ENCODE peak calls at places on chromosome 5, in four cellular contexts. C, Z, H and E are unnamed samples.

GRCh38 chr5:178069909-178070308 is 43.4 kb upstream of the N4BP3 start:
- DNase-seq in C (no peak), Z (no peak), H (no peak), E (no peak)

GRCh38 chr5:45205403-45205961 is 396.7 kb downstream of the MRPS30 start:
- DNase-seq in C (no peak), Z (no peak), H (no peak), E (no peak)

GRCh38 chr5:81740758-81741157 is 10.1 kb downstream of the SSBP2 start:
- DNase-seq in C (no peak), Z (no peak), H (no peak), E (no peak)

GRCh38 chr5:81639556-81639955 is 111.3 kb downstream of the SSBP2 start:
- DNase-seq in C (no peak), Z (no peak), H (no peak), E (no peak)

GRCh38 chr5:12272389-12272788 is 368.1 kb upstream of the CTNND2 start:
- DNase-seq in C (no peak), Z (no peak), H (no peak), E (no peak)

GRCh38 chr5:90446961-90447360 is 27.6 kb downstream of the MBLAC2 start:
- DNase-seq in C (no peak), Z (no peak), H (no peak), E (no peak)

GRCh38 chr5:53555160-53555559 is 5.3 kb upstream of the NDUFS4 start:
- DNase-seq in C (no peak), Z (no peak), H (no peak), E (no peak)

GRCh38 chr5:133977161-133977787 is 8.8 kb upstream of the C5orf15 start:
- DNase-seq in C (no peak), Z (no peak), H (no peak), E (no peak)

GRCh38 chr5:138241688-138242547 is 28.8 kb upstream of the CDC23 start:
- DNase-seq in C (peak), Z (no peak), H (peak), E (peak)

GRCh38 chr5:27080147-27080546 is 41.8 kb upstream of the CDH9 start:
- DNase-seq in C (no peak), Z (no peak), H (no peak), E (no peak)

GRCh38 chr5:88555658-88556057 is 287.0 kb upstream of the TMEM161B start:
- DNase-seq in C (no peak), Z (peak), H (no peak), E (peak)
- H3K27ac ChIP-seq in C (no peak), Z (no peak), H (no peak), E (no peak)

GRCh38 chr5:6484899-6485298 is 36.2 kb downstream of the UBE2QL1 start:
- DNase-seq in C (no peak), Z (peak), H (no peak), E (no peak)

GRCh38 chr5:6484446-6484845 is 35.8 kb downstream of the UBE2QL1 start:
- DNase-seq in C (no peak), Z (peak), H (no peak), E (no peak)

GRCh38 chr5:6483880-6484382 is 35.3 kb downstream of the UBE2QL1 start:
- DNase-seq in C (no peak), Z (peak), H (no peak), E (no peak)

GRCh38 chr5:6486074-6486473 is 37.4 kb downstream of the UBE2QL1 start:
- DNase-seq in C (no peak), Z (no peak), H (no peak), E (no peak)

GRCh38 chr5:6485441-6485840 is 36.8 kb downstream of the UBE2QL1 start:
- DNase-seq in C (no peak), Z (peak), H (no peak), E (no peak)
- H3K27ac ChIP-seq in C (no peak), Z (peak), H (no peak), E (no peak)

DNA sequence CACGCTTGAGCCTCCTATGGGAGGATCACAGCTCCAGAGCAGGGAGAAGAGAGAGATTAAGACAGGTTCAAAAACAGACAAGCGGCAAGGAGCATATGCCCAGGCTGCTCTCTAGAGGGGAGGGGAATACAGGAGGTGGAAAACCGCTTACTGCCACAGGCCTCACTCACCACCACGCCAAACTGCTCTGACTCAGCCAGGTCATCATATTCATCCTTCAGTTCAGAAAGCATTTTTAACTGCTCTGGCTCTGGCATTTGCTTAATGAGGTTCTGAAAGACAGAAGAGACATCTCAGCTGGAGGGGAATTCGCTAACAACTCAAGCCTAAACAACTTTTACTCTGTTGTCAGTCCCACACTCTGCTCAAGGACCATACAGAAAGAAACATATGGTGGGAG is 40.1 kb downstream of the PCDHGC5 start:
- DNase-seq in C (no peak), Z (no peak), H (no peak), E (no peak)
- H3K27ac ChIP-seq in C (peak), Z (no peak), H (peak), E (peak)

GRCh38 chr5:128082551-128083032 is 974 bp upstream of the SLC12A2 start:
- DNase-seq in C (no peak), Z (no peak), H (no peak), E (peak)

GRCh38 chr5:128083811-128084227 is 253 bp downstream of the SLC12A2 start:
- DNase-seq in C (peak), Z (no peak), H (no peak), E (no peak)

GRCh38 chr5:128084228-128085167 is 932 bp downstream of the SLC12A2 start:
- DNase-seq in C (peak), Z (peak), H (peak), E (peak)

GRCh38 chr5:128083033-128083810 is at the start of gene SLC12A2:
- DNase-seq in C (peak), Z (peak), H (peak), E (peak)

GRCh38 chr5:128081111-128081865 is 2.3 kb upstream of the SLC12A2 start:
- DNase-seq in C (peak), Z (no peak), H (no peak), E (no peak)
- H3K27ac ChIP-seq in C (no peak), Z (no peak), H (no peak), E (no peak)

GRCh38 chr5:32014345-32014744 is 159.8 kb downstream of the GOLPH3 start:
- DNase-seq in C (no peak), Z (no peak), H (no peak), E (no peak)
- H3K27ac ChIP-seq in C (no peak), Z (no peak), H (no peak), E (no peak)

GRCh38 chr5:44051591-44051990 is 337.6 kb downstream of the FGF10 start:
- DNase-seq in C (no peak), Z (no peak), H (no peak), E (no peak)
- H3K27ac ChIP-seq in C (no peak), Z (no peak), H (no peak), E (no peak)

GRCh38 chr5:181203093-181203711 is 1.8 kb downstream of the TRIM7 start:
- DNase-seq in C (no peak), Z (no peak), H (no peak), E (no peak)

GRCh38 chr5:181205402-181205734 is 372 bp upstream of the TRIM7 start:
- DNase-seq in C (no peak), Z (no peak), H (no peak), E (no peak)

GRCh38 chr5:181203842-181204560 is 995 bp downstream of the TRIM7 start:
- DNase-seq in C (peak), Z (no peak), H (no peak), E (no peak)

GRCh38 chr5:181205735-181206401 is 872 bp upstream of the TRIM7 start:
- DNase-seq in C (no peak), Z (no peak), H (no peak), E (no peak)

DNA sequence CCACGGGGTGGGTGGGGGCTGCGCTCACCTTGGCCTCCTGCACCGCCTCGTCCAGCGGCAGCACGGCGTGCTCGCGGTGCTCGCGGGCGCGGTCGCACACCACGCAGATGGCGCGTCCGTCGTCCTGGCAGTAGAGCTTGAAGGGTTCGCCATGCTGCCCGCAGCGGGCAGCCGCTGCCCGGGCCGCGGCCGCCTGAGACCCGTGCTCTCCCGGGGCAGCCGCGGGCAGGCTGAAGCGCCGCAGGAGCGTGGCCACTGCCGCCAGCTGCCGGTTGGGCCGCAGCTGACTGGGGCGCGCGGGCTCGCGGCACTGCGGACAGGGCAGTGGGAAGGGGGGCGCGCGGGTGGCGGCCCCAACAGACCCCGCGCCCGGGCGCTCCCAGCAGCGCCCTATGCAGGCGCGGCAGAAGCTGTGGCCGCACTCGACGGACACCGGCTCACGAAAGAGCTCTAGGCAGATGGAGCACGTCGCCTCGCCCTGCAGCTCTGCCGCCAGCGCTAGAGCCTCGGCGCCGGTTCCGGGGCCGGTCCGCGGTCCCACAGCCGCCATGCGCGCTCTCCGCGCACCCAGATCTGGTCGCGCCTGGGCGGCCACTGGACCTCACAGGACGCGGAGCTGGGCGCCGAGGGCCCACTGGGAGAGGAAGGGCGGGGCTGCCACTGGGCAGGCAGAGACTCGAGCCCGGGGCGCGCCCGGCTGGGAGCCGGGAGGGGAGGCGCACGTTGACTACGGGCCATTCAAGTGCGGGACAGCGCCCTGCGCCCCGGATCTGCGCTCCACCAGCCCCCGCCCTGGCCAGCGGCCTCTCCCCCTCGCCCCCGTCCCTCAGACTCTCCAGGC is at the start of gene TRIM7:
- DNase-seq in C (peak), Z (no peak), H (peak), E (no peak)
- H3K27ac ChIP-seq in C (no peak), Z (no peak), H (no peak), E (no peak)

GRCh38 chr5:149771216-149771973 is 41.3 kb downstream of the PPARGC1B start:
- DNase-seq in C (no peak), Z (no peak), H (no peak), E (no peak)
- H3K27ac ChIP-seq in C (no peak), Z (no peak), H (no peak), E (peak)